ENCODE peak calls at places on chromosomes 12 and 14, in eight cellular contexts. K is T-helper 9 cell, P is lung, R is PC-9, A is SK-N-DZ, J is T-helper 17 cell, M is left ventricle myocardium inferior, Z is NCI-H1092. H is an unnamed sample.

GRCh38 chr14:96754845-96755184 is 42.4 kb upstream of the VRK1 start:
- DNase-seq in M (no peak), J (no peak), A (peak), R (no peak), K (no peak), Z (peak), P (no peak), H (no peak)

GRCh38 chr14:53367631-53368030 is 214.5 kb upstream of the DDHD1 start:
- DNase-seq in Z (no peak), P (no peak), J (no peak), R (no peak), A (no peak), K (no peak), M (no peak), H (no peak)

GRCh38 chr14:67941456-67942018 is 122.0 kb downstream of the RAD51B start:
- DNase-seq in M (no peak), Z (no peak), R (no peak), J (no peak), P (no peak), K (no peak), A (no peak), H (no peak)

GRCh38 chr12:119576915-119577314 is 16.7 kb upstream of the TMEM233 start:
- DNase-seq in J (no peak), M (no peak), K (no peak), R (no peak), P (no peak), Z (no peak), A (no peak), H (no peak)

GRCh38 chr14:20614038-20614840 is 23.1 kb upstream of the RNASE12 start:
- DNase-seq in K (no peak), R (no peak), P (no peak), A (no peak), Z (no peak), M (no peak), J (no peak), H (no peak)

GRCh38 chr14:80223696-80224465 is 12.6 kb upstream of the DIO2 start:
- DNase-seq in M (no peak), K (no peak), Z (no peak), J (no peak), P (no peak), A (no peak), R (no peak), H (no peak)

GRCh38 chr12:123139926-123140674 is 10.8 kb downstream of the PITPNM2 start:
- DNase-seq in A (no peak), Z (no peak), R (peak), P (no peak), M (no peak), K (no peak), J (no peak), H (no peak)

GRCh38 chr14:100105357-100106169 is 40.3 kb downstream of the EVL start:
- DNase-seq in P (no peak), J (no peak), K (no peak), A (no peak), R (no peak), Z (no peak), M (no peak), H (no peak)

GRCh38 chr14:24110060-24110459 is 4.5 kb upstream of the DCAF11 start:
- DNase-seq in A (no peak), K (no peak), R (peak), M (no peak), P (peak), Z (no peak), J (no peak), H (no peak)

GRCh38 chr12:14164266-14164665 is 182.9 kb upstream of the GRIN2B start:
- DNase-seq in A (no peak), J (no peak), M (no peak), K (no peak), P (no peak), R (no peak), Z (no peak), H (no peak)

GRCh38 chr12:25074954-25075353 is 120.0 kb downstream of the DNAI7 start:
- DNase-seq in M (no peak), A (no peak), Z (no peak), K (no peak), P (no peak), R (no peak), J (no peak), H (no peak)

GRCh38 chr14:100771121-100771800 is 44.6 kb downstream of the DLK1 start:
- DNase-seq in K (no peak), R (no peak), Z (no peak), A (peak), P (no peak), J (no peak), M (no peak), H (no peak)